ENCODE peak calls at places on chromosome 15, in eight cellular contexts. M is GM23248, T is MM.1S, F is hepatocyte, A is PC-3, N is SK-N-SH, G is OCI-LY7, I is HCT116. L is an unnamed sample.

GRCh38 chr15:37084602-37085001 is 15.7 kb downstream of the MEIS2 start:
- DNase-seq in F (no peak), G (no peak), I (no peak), T (no peak), M (no peak), A (no peak), N (no peak), L (no peak)

GRCh38 chr15:66835558-66835878 is 133.5 kb downstream of the SMAD6 start:
- DNase-seq in T (no peak), M (peak), F (no peak), N (no peak), I (no peak), A (no peak), G (peak), L (no peak)

GRCh38 chr15:63553388-63553791 is 43.8 kb upstream of the FBXL22 start:
- DNase-seq in I (no peak), N (no peak), F (peak), T (no peak), A (peak), M (peak), G (no peak), L (peak)

GRCh38 chr15:74783072-74783807 is 1.4 kb downstream of the CSK start:
- DNase-seq in I (no peak), G (peak), F (peak), N (peak), M (peak), A (no peak), T (peak), L (no peak)

GRCh38 chr15:98729446-98730042 is 81.2 kb downstream of the IGF1R start:
- DNase-seq in F (no peak), G (no peak), A (no peak), M (peak), T (no peak), N (peak), I (no peak), L (no peak)

GRCh38 chr15:71691700-71692417 is 118.5 kb upstream of the NR2E3 start:
- DNase-seq in T (no peak), F (no peak), N (no peak), I (no peak), G (no peak), A (peak), M (peak), L (peak)

GRCh38 chr15:38035701-38036100 is 101.3 kb downstream of the TMCO5A start:
- DNase-seq in A (peak), T (no peak), I (no peak), M (peak), F (no peak), G (no peak), N (no peak), L (no peak)

GRCh38 chr15:89926158-89926557 is 13.4 kb upstream of the ARPIN start:
- DNase-seq in T (no peak), A (no peak), M (peak), I (no peak), N (no peak), G (no peak), F (no peak), L (no peak)

GRCh38 chr15:57114070-57114469 is 195.6 kb downstream of the TCF12 start:
- DNase-seq in N (no peak), F (no peak), G (no peak), A (peak), I (no peak), M (no peak), T (no peak), L (no peak)

GRCh38 chr15:36484038-36484778 is 95.2 kb upstream of the CDIN1 start:
- DNase-seq in T (no peak), I (no peak), A (peak), G (no peak), M (peak), N (no peak), F (no peak), L (no peak)

GRCh38 chr15:40893019-40893723 is 1.1 kb upstream of the VPS18 start:
- DNase-seq in T (no peak), N (no peak), M (no peak), G (no peak), A (no peak), F (no peak), I (no peak), L (no peak)

GRCh38 chr15:68315035-68315434 is 37.5 kb downstream of the FEM1B start:
- DNase-seq in G (no peak), T (no peak), I (no peak), N (peak), M (no peak), F (no peak), A (no peak), L (no peak)

GRCh38 chr15:70430029-70430428 is 332.3 kb upstream of the TLE3 start:
- DNase-seq in T (no peak), F (peak), A (peak), M (peak), G (no peak), N (no peak), I (no peak), L (no peak)

GRCh38 chr15:32857732-32858131 is 139.9 kb downstream of the GREM1 start:
- DNase-seq in T (no peak), A (no peak), M (no peak), I (no peak), G (no peak), F (no peak), N (no peak), L (no peak)

GRCh38 chr15:63532307-63532744 is 27.9 kb downstream of the USP3 start:
- DNase-seq in I (no peak), T (no peak), G (no peak), M (peak), N (no peak), A (peak), F (no peak), L (no peak)

GRCh38 chr15:85772668-85773067 is 22.1 kb downstream of the KLHL25 start:
- DNase-seq in T (no peak), I (no peak), F (no peak), A (no peak), N (no peak), M (no peak), G (no peak), L (no peak)

GRCh38 chr15:80710635-80711553 is 15.8 kb downstream of the ABHD17C start:
- DNase-seq in N (no peak), G (no peak), M (peak), F (no peak), I (no peak), A (peak), T (no peak), L (no peak)

GRCh38 chr15:43408789-43409188 is 37.9 kb downstream of the TUBGCP4 start:
- DNase-seq in T (no peak), G (no peak), I (no peak), M (no peak), F (no peak), N (peak), A (no peak), L (no peak)

GRCh38 chr15:68298882-68299381 is 21.4 kb downstream of the FEM1B start:
- DNase-seq in I (no peak), G (peak), F (no peak), T (peak), M (peak), A (no peak), N (no peak), L (no peak)

GRCh38 chr15:82313446-82313845 is 35.8 kb downstream of the GOLGA6L10 start:
- DNase-seq in G (no peak), T (no peak), A (no peak), F (no peak), I (no peak), M (no peak), N (no peak), L (no peak)

GRCh38 chr15:90004252-90004651 is 3.1 kb downstream of the ZNF710 start:
- DNase-seq in G (no peak), T (no peak), N (no peak), A (no peak), F (peak), M (peak), I (no peak), L (no peak)

GRCh38 chr15:49492151-49492550 is 69.1 kb downstream of the FGF7 start:
- DNase-seq in T (no peak), M (peak), I (no peak), F (no peak), G (no peak), N (no peak), A (no peak), L (no peak)

GRCh38 chr15:39180494-39180930 is 400.4 kb upstream of the THBS1 start:
- DNase-seq in N (no peak), T (no peak), A (no peak), G (no peak), F (no peak), I (no peak), M (peak), L (no peak)

GRCh38 chr15:70271422-70272088 is 173.8 kb upstream of the TLE3 start:
- DNase-seq in F (peak), G (no peak), M (peak), T (no peak), A (peak), N (no peak), I (peak), L (no peak)

GRCh38 chr15:82830427-82831173 is 21.2 kb downstream of the WHAMM start:
- DNase-seq in F (no peak), N (no peak), T (no peak), I (no peak), A (no peak), M (no peak), G (no peak), L (no peak)

GRCh38 chr15:86076468-86076867 is 3.2 kb upstream of the AGBL1 start:
- DNase-seq in F (no peak), T (no peak), M (no peak), N (no peak), G (no peak), A (no peak), I (no peak), L (no peak)

GRCh38 chr15:85897818-85898717 is 103.3 kb upstream of the KLHL25 start:
- DNase-seq in M (no peak), N (no peak), G (no peak), A (no peak), I (no peak), F (no peak), T (no peak), L (peak)

GRCh38 chr15:55796321-55796965 is 53.5 kb upstream of the PRTG start:
- DNase-seq in I (no peak), A (peak), N (no peak), G (no peak), M (peak), T (no peak), F (peak), L (no peak)

GRCh38 chr15:69319384-69320375 is 21.0 kb downstream of the PAQR5 start:
- DNase-seq in F (no peak), G (no peak), I (no peak), A (no peak), T (no peak), N (no peak), M (no peak), L (no peak)

GRCh38 chr15:70358871-70359647 is 261.3 kb upstream of the TLE3 start:
- DNase-seq in N (no peak), G (no peak), T (no peak), A (no peak), F (no peak), M (no peak), I (no peak), L (no peak)

GRCh38 chr15:74573987-74574386 is 33.0 kb downstream of the ARID3B start:
- DNase-seq in F (no peak), N (no peak), M (peak), T (no peak), A (peak), G (no peak), I (no peak), L (no peak)

GRCh38 chr15:61621146-61621545 is 392.0 kb upstream of the RORA start:
- DNase-seq in I (no peak), G (peak), M (peak), N (peak), F (peak), A (peak), T (peak), L (peak)

GRCh38 chr15:43433160-43433559 is 59.8 kb downstream of the TP53BP1 start:
- DNase-seq in T (no peak), A (no peak), M (peak), G (no peak), F (no peak), N (no peak), I (no peak), L (no peak)

GRCh38 chr15:32824777-32825176 is 107.0 kb downstream of the GREM1 start:
- DNase-seq in T (no peak), N (no peak), G (no peak), F (no peak), I (no peak), A (peak), M (peak), L (no peak)

GRCh38 chr15:88275804-88276203 is 19.3 kb upstream of the NTRK3 start:
- DNase-seq in I (no peak), T (no peak), A (no peak), G (no peak), F (no peak), N (no peak), M (no peak), L (no peak)

GRCh38 chr15:29134239-29134638 is 135.4 kb downstream of the NSMCE3 start:
- DNase-seq in I (no peak), T (no peak), G (no peak), F (no peak), A (no peak), N (peak), M (no peak), L (no peak)

DNA sequence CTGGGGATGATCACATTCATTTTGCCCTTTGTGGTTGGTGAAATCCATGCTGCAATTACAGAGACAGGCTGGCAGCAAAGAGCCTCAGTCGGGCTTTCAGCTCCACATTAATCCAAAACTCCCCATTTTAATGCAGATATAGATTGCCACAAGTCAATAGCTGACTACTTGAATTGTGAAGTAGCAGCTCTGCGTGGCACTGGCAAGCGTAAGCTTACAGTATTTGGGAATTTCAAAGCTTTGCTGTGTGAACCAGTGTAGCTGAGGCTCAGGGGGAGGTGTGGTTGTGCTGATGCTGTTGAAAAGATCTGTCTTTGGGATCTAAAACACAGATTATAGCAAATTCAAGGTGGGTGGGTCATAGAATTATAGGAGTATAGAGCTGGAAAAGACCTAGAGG is 290.3 kb upstream of the ONECUT1 start:
- DNase-seq in F (no peak), N (no peak), I (no peak), G (no peak), T (no peak), M (no peak), A (no peak), L (peak)
- TF ChIP-seq EZH2phosphoT487 in F (no peak), N (no peak), I (no peak), G (no peak), T (no peak), M (no peak), A (no peak), L (no peak)

GRCh38 chr15:45377630-45378148 is 655 bp downstream of the GATM start:
- DNase-seq in I (no peak), F (peak), G (no peak), T (no peak), A (no peak), N (peak), M (peak), L (peak)

GRCh38 chr15:45376300-45376928 is 1.9 kb downstream of the GATM start:
- DNase-seq in N (no peak), I (no peak), T (no peak), F (no peak), M (no peak), A (no peak), G (no peak), L (no peak)

GRCh38 chr15:45373961-45374360 is 4.4 kb downstream of the GATM start:
- DNase-seq in I (no peak), M (no peak), N (no peak), T (no peak), A (no peak), F (no peak), G (no peak), L (no peak)

GRCh38 chr15:45376967-45377629 is 1.2 kb downstream of the GATM start:
- DNase-seq in N (no peak), A (no peak), F (no peak), G (no peak), M (no peak), I (no peak), T (no peak), L (no peak)

DNA sequence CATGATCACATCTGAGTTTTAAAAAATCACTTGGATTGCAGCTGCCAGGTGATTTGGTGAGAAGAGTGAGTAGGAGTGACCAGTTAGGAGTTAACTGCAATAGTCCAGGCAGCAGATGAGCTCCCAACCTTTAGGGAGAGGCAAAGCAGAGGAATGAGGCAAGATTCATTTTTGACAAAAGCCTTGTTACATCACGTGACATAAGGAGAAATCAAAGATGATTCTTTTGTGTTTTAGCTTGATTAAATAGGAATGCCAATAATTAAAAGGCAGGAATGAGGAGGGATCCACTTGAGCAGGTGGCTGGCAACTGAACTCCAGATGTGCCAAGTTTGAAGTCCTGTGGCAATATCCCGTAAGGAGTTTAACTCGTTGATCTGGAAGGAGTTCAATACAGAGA is 2.5 kb downstream of the GATM start:
- DNase-seq in M (no peak), G (no peak), N (no peak), A (no peak), T (no peak), F (no peak), I (no peak), L (no peak)
- H3K4me3 ChIP-seq in M (no peak), G (no peak), N (no peak), A (no peak), T (no peak), F (no peak), I (no peak), L (no peak)

DNA sequence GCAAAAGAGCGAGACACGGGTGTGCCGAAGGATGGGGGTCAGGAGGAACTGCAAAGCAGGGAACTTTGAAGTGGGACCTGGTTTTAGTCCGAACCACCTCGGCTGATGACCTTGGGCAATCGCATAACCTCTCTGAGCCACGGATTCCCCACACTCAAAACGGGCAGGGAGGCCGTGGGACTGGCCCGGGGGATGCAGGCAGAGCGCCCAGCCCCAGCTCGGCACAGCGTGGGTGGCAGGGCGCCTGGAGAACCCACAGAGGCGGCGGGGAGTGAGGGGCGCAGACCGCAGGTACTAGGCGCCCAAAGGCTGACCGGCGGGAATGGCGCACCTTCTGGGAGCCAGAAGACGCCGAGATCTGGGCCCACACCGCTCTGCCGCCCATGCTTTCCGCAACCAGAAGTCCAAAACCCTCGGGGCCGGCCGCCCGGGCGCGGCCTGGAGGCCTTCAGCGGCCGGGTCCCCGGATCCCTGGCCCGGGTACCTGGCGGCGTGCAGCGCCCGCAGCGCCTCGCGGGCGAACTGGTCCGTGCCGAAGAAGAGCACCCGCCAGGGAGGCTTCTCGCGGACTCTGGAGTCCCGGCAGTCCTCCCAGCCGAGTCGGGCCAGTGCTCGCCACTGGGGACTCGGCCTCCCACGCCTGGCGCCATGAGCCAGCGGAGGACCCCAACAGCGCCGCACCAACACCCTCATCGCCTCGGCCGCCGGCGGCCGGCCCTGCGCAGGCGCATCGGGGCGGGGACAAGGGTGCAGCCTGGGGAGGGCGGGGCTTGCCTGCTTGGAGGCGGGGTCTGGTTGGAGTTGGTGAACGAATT is at the start of gene MTFMT:
- DNase-seq in G (peak), I (peak), N (peak), M (peak), T (peak), F (peak), A (peak), L (peak)
- H2AFZ ChIP-seq in G (peak), I (peak), N (peak), M (peak), T (peak), F (peak), A (peak), L (peak)

GRCh38 chr15:101528108-101528916 is 38.8 kb upstream of the PCSK6 start:
- DNase-seq in F (peak), T (no peak), N (no peak), I (no peak), G (no peak), M (peak), A (no peak), L (no peak)

GRCh38 chr15:101526021-101526420 is 36.5 kb upstream of the PCSK6 start:
- DNase-seq in F (no peak), T (no peak), A (no peak), I (no peak), M (no peak), G (no peak), N (peak), L (no peak)

GRCh38 chr15:101526890-101527289 is 37.4 kb upstream of the PCSK6 start:
- DNase-seq in F (no peak), A (no peak), G (no peak), I (no peak), M (no peak), T (no peak), N (no peak), L (no peak)

GRCh38 chr15:101525087-101525669 is 35.7 kb upstream of the PCSK6 start:
- DNase-seq in N (peak), F (no peak), G (no peak), M (no peak), A (no peak), I (no peak), T (no peak), L (no peak)

DNA sequence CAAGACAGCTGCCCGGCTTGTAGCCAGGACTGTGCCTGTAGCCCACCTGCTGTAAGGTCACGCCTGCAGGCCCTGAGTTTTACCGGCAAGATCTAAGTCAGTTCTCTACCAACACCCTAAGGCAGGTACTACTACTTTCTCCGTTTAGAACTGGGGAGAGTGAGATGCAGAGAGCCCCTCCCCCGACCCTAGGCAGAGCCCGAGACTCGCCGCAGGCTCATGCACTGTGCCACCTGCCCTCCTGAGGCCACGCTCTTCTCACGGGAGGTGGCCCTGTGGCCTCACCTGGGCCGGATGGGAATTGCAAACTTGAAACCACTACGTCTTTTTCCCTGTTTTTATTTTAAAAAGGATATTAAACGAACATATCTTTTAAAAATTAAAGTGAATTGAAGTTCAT is 36.9 kb upstream of the PCSK6 start:
- DNase-seq in M (no peak), A (no peak), T (no peak), N (no peak), F (no peak), G (no peak), I (no peak), L (peak)
- TF ChIP-seq EZH2phosphoT487 in M (no peak), A (no peak), T (no peak), N (no peak), F (no peak), G (no peak), I (no peak), L (no peak)

GRCh38 chr15:47296911-47297310 is 420.4 kb upstream of the SEMA6D start:
- DNase-seq in T (no peak), N (no peak), A (no peak), M (no peak), G (no peak), I (no peak), F (no peak), L (no peak)
- H3K4me3 ChIP-seq in T (no peak), N (no peak), A (no peak), M (no peak), G (no peak), I (no peak), F (no peak), L (no peak)